ENCODE peak calls at places on chromosomes 13 and 19, in eight cellular contexts. V, U, A, L, Z, N, Q and S are unnamed samples.

GRCh38 chr13:20713014-20713376 is 9.5 kb downstream of the IL17D start:
- DNase-seq in V (no peak), U (no peak), A (no peak), L (no peak), Z (no peak), N (peak; percentile 20), Q (no peak), S (no peak)

GRCh38 chr19:18009412-18010066 is 1.6 kb downstream of the ARRDC2 start:
- DNase-seq in V (no peak), U (no peak), A (no peak), L (no peak), Z (no peak), N (no peak), Q (no peak), S (no peak)

GRCh38 chr19:42076375-42076944 is 494 bp downstream of the ZNF574 start:
- DNase-seq in V (no peak), U (no peak), A (peak; percentile 23), L (no peak), Z (no peak), N (no peak), Q (no peak), S (no peak)

GRCh38 chr19:18895038-18895827 is 725 bp downstream of the CERS1 start:
- DNase-seq in V (peak; percentile 13), U (no peak), A (no peak), L (no peak), Z (no peak), N (peak; percentile 22), Q (peak; percentile 82), S (peak; percentile 70)

GRCh38 chr13:66312312-66313087 is 917.6 kb downstream of the PCDH9 start:
- DNase-seq in V (peak; percentile 60), U (no peak), A (no peak), L (no peak), Z (peak; percentile 4), N (peak; percentile 92), Q (no peak), S (no peak)

GRCh38 chr13:112249644-112250610 is 126.2 kb upstream of the SPACA7 start:
- DNase-seq in V (no peak), U (no peak), A (no peak), L (peak; percentile 87), Z (no peak), N (no peak), Q (peak; percentile 28), S (no peak)

GRCh38 chr19:3132971-3133792 is 2.7 kb upstream of the GNA15 start:
- DNase-seq in V (peak; percentile 8), U (no peak), A (peak; percentile 65), L (no peak), Z (no peak), N (peak; percentile 81), Q (peak; percentile 31), S (peak; percentile 81)

GRCh38 chr19:54465367-54466109 is 2.0 kb upstream of the LENG9 start:
- DNase-seq in V (no peak), U (peak; percentile 52), A (no peak), L (no peak), Z (no peak), N (no peak), Q (no peak), S (no peak)

GRCh38 chr13:19685034-19685433 is 51.6 kb downstream of the MPHOSPH8 start:
- DNase-seq in V (no peak), U (no peak), A (no peak), L (no peak), Z (no peak), N (no peak), Q (no peak), S (no peak)

GRCh38 chr13:96792736-96793444 is 201.4 kb downstream of the OXGR1 start:
- DNase-seq in V (no peak), U (no peak), A (no peak), L (no peak), Z (no peak), N (no peak), Q (no peak), S (no peak)

GRCh38 chr13:96792188-96792587 is 202.1 kb downstream of the OXGR1 start:
- DNase-seq in V (no peak), U (no peak), A (no peak), L (no peak), Z (no peak), N (no peak), Q (no peak), S (no peak)

GRCh38 chr13:96796234-96796633 is 198.0 kb downstream of the OXGR1 start:
- DNase-seq in V (no peak), U (no peak), A (no peak), L (no peak), Z (no peak), N (no peak), Q (no peak), S (no peak)
- TF ChIP-seq CTCF in V (no peak), U (no peak), A (no peak), L (no peak), Z (no peak), N (peak; percentile 27), Q (no peak), S (no peak)

GRCh38 chr13:74573654-74574053 is 439.4 kb upstream of the KLF12 start:
- DNase-seq in V (no peak), U (no peak), A (no peak), L (no peak), Z (no peak), N (no peak), Q (peak; percentile 58), S (no peak)
- TF ChIP-seq CTCF in V (peak; percentile 60), U (no peak), A (no peak), L (no peak), Z (peak; percentile 28), N (peak; percentile 40), Q (peak; percentile 66), S (no peak)

GRCh38 chr13:38223093-38223492 is 126.6 kb upstream of the UFM1 start:
- DNase-seq in V (peak; percentile 21), U (no peak), A (no peak), L (no peak), Z (no peak), N (peak; percentile 36), Q (no peak), S (no peak)
- TF ChIP-seq CTCF in V (peak; percentile 59), U (no peak), A (no peak), L (no peak), Z (peak; percentile 42), N (peak; percentile 34), Q (peak; percentile 76), S (no peak)

GRCh38 chr19:23996549-23996948 is 81.9 kb downstream of the ZNF726 start:
- DNase-seq in V (no peak), U (no peak), A (no peak), L (no peak), Z (no peak), N (no peak), Q (peak; percentile 28), S (no peak)
- TF ChIP-seq CTCF in V (peak; percentile 69), U (peak; percentile 37), A (no peak), L (no peak), Z (peak; percentile 22), N (peak; percentile 30), Q (peak; percentile 49), S (no peak)

DNA sequence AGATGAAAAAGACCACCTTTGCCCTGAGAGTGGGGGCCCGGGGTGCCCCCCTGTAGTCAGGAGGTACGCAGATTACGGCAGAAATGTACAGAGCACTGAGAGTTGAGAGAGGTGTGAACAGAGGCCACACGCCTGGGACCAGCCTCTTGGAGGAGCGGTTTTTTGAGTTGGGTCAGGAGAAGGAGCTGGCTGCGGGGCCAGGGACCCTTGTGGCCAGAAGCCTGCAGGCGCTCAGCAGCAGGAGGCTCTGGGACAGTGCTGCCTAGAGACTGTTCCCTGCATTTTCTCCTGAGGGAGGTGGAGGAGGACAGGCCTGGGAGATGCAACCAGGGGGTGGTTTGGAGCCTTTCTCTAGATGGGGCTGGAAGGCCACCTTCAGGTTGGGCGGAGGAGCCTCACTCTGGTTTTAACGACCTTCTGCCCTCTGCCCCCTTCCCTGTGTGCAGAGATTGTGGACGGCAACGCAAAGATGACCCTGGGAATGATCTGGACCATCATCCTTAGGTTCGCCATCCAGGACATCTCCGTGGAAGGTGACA is 39.7 kb downstream of the CAPN12 start:
- DNase-seq in V (no peak), U (no peak), A (no peak), L (no peak), Z (no peak), N (no peak), Q (no peak), S (no peak)
- TF ChIP-seq CTCF in V (peak; percentile 9), U (no peak), A (no peak), L (no peak), Z (no peak), N (no peak), Q (peak; percentile 21), S (no peak)

DNA sequence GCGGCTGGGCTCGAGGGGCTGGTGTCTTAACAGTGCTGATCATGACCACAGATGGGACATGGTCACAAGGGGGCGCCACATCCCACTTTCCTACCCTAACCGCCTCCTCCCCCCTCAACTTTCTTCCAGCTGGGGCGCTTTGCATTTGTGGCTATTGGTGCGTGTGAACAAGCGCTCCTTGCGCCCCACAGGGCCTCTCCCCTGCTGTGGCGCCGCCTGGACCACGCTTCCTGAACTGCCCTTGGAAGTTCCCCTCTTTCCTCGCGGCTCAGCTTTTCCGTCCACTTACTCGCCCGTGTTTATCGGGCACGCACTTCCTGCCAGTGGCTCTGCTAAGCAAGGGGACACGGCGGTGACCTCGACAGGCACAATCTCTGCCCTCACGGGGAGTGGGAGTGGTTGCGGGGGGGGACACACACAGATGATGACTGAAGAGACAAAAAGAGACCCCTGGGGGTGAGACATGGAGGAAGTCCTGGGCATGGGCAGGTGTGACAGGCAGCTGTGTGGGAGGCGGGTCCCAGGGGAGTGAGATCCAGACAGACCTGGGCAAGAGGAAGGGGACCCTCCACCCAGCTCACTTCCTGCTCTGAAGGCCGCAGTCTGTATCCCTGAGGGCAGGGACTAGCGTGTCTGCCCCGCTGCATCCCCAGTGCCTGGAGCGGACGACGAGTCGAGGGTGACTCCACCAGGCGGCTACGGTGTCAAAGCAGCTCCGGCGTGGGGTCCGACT is 40.3 kb downstream of the ZNF787 start:
- DNase-seq in V (peak; percentile 74), U (peak; percentile 87), A (peak; percentile 54), L (peak; percentile 95), Z (peak; percentile 37), N (peak; percentile 70), Q (peak; percentile 88), S (peak; percentile 94)
- TF ChIP-seq CTCF in V (peak; percentile 77), U (peak; percentile 53), A (peak; percentile 38), L (peak; percentile 46), Z (peak; percentile 68), N (peak; percentile 65), Q (peak; percentile 70), S (peak; percentile 47)